ENCODE peak calls at places on chromosome 10, in ten cellular contexts. D is pancreas; O is kidney glomerular epithelial cell; L is GM06990; V is activated CD8-positive, alpha-beta memory T cell treated with anti-CD3 and anti-CD28 coated beads for 24 hours; K is uterus; M is COLO829; H is NCI-H510A treated with DMSO at 0.1 percent for 48 hours; Y is choroid plexus epithelial cell; Q is hepatic stellate cell. F is an unnamed sample.

GRCh38 chr10:79948976-79949722 is at the start of gene SFTPD:
- DNase-seq in K (no peak), H (no peak), L (no peak), Y (peak; percentile 15), O (no peak), Q (no peak), V (no peak), D (no peak), M (no peak), F (no peak)

GRCh38 chr10:23514321-23514720 is 75.4 kb downstream of the OTUD1 start:
- DNase-seq in Q (no peak), M (no peak), K (no peak), D (no peak), H (no peak), L (no peak), V (no peak), O (peak; percentile 19), Y (no peak), F (no peak)

GRCh38 chr10:30812018-30812851 is 182.7 kb upstream of the LYZL2 start:
- DNase-seq in L (no peak), M (no peak), V (no peak), H (no peak), D (no peak), Q (peak; percentile 87), O (peak; percentile 64), Y (peak; percentile 96), K (peak; percentile 83), F (no peak)

GRCh38 chr10:97291357-97292096 is 910 bp downstream of the ARHGAP19 start:
- DNase-seq in D (no peak), Q (peak; percentile 20), Y (no peak), M (no peak), V (peak; percentile 44), O (peak; percentile 69), K (no peak), H (peak; percentile 87), L (no peak), F (no peak)

GRCh38 chr10:44985175-44985681 is 6.6 kb upstream of the DEPP1 start:
- DNase-seq in V (no peak), O (no peak), D (peak; percentile 36), K (no peak), Y (peak; percentile 51), M (no peak), L (no peak), Q (peak; percentile 55), H (no peak), F (no peak)

GRCh38 chr10:11444531-11445228 is 166.8 kb downstream of the USP6NL start:
- DNase-seq in Q (no peak), Y (no peak), L (no peak), O (no peak), D (no peak), M (no peak), K (no peak), H (no peak), V (peak; percentile 53), F (no peak)

GRCh38 chr10:57017356-57018037 is 656.4 kb upstream of the ZWINT start:
- DNase-seq in K (no peak), V (no peak), Y (no peak), O (no peak), M (no peak), D (no peak), H (peak; percentile 20), L (no peak), Q (no peak), F (no peak)

GRCh38 chr10:21907436-21907835 is 96.1 kb downstream of the DNAJC1 start:
- DNase-seq in V (no peak), M (no peak), O (no peak), D (no peak), L (no peak), H (no peak), Q (no peak), Y (no peak), K (no peak), F (no peak)

GRCh38 chr10:373516-374309 is 238.5 kb downstream of the ZMYND11 start:
- DNase-seq in D (no peak), Q (no peak), H (no peak), L (no peak), Y (peak; percentile 88), O (peak; percentile 68), M (no peak), V (no peak), K (peak; percentile 37), F (no peak)

GRCh38 chr10:104067525-104067924 is 18.2 kb downstream of the COL17A1 start:
- DNase-seq in D (no peak), L (no peak), K (no peak), M (no peak), H (no peak), Q (no peak), Y (no peak), V (no peak), O (no peak), F (no peak)

GRCh38 chr10:63236113-63236935 is 103.2 kb downstream of the NRBF2 start:
- DNase-seq in K (no peak), Q (peak; percentile 50), D (no peak), H (no peak), V (no peak), L (peak; percentile 62), Y (peak; percentile 93), O (peak; percentile 90), M (peak; percentile 38), F (peak; percentile 47)